ENCODE peak calls at places on chromosome 6, in five cellular contexts. One of them, this sample, is unnamed.

GRCh38 chr6:89842228-89842627 is 12.5 kb downstream of the CASP8AP2 start:
- DNase-seq in HS-5: no peak
- DNase-seq in fibroblast of the aortic adventitia: no peak
- DNase-seq in NCI-H2171 treated with DMSO at 0.1 percent for 48 hours: no peak
- DNase-seq in pulmonary artery endothelial cell: no peak
- DNase-seq in this sample: no peak

GRCh38 chr6:16729183-16729696 is 32.0 kb downstream of the ATXN1 start:
- DNase-seq in HS-5: no peak
- DNase-seq in fibroblast of the aortic adventitia: peak
- DNase-seq in NCI-H2171 treated with DMSO at 0.1 percent for 48 hours: no peak
- DNase-seq in pulmonary artery endothelial cell: no peak
- DNase-seq in this sample: no peak

GRCh38 chr6:2450546-2450945 is 205.1 kb upstream of the GMDS start:
- DNase-seq in HS-5: no peak
- DNase-seq in fibroblast of the aortic adventitia: no peak
- DNase-seq in NCI-H2171 treated with DMSO at 0.1 percent for 48 hours: peak
- DNase-seq in pulmonary artery endothelial cell: no peak
- DNase-seq in this sample: peak

GRCh38 chr6:38283734-38284362 is 355.9 kb downstream of the BTBD9 start:
- DNase-seq in HS-5: peak
- DNase-seq in fibroblast of the aortic adventitia: no peak
- DNase-seq in NCI-H2171 treated with DMSO at 0.1 percent for 48 hours: no peak
- DNase-seq in pulmonary artery endothelial cell: peak
- DNase-seq in this sample: no peak

GRCh38 chr6:144315981-144316865 is 31.1 kb downstream of the UTRN start:
- DNase-seq in HS-5: no peak
- DNase-seq in fibroblast of the aortic adventitia: no peak
- DNase-seq in NCI-H2171 treated with DMSO at 0.1 percent for 48 hours: no peak
- DNase-seq in pulmonary artery endothelial cell: no peak
- DNase-seq in this sample: no peak

GRCh38 chr6:11700118-11700718 is 78.4 kb downstream of the ADTRP start:
- DNase-seq in HS-5: no peak
- DNase-seq in fibroblast of the aortic adventitia: peak
- DNase-seq in NCI-H2171 treated with DMSO at 0.1 percent for 48 hours: peak
- DNase-seq in pulmonary artery endothelial cell: no peak
- DNase-seq in this sample: peak

GRCh38 chr6:25050356-25050755 is 114.6 kb upstream of the RIPOR2 start:
- DNase-seq in HS-5: no peak
- DNase-seq in fibroblast of the aortic adventitia: peak
- DNase-seq in NCI-H2171 treated with DMSO at 0.1 percent for 48 hours: peak
- DNase-seq in pulmonary artery endothelial cell: peak
- DNase-seq in this sample: no peak

GRCh38 chr6:112360498-112360897 is 13.4 kb downstream of the RFPL4B start:
- DNase-seq in HS-5: no peak
- DNase-seq in fibroblast of the aortic adventitia: no peak
- DNase-seq in NCI-H2171 treated with DMSO at 0.1 percent for 48 hours: no peak
- DNase-seq in pulmonary artery endothelial cell: peak
- DNase-seq in this sample: no peak

GRCh38 chr6:80341330-80341729 is 234.9 kb downstream of the BCKDHB start:
- DNase-seq in HS-5: no peak
- DNase-seq in fibroblast of the aortic adventitia: peak
- DNase-seq in NCI-H2171 treated with DMSO at 0.1 percent for 48 hours: peak
- DNase-seq in pulmonary artery endothelial cell: no peak
- DNase-seq in this sample: no peak

GRCh38 chr6:13398421-13398994 is 70.2 kb upstream of the TBC1D7 start:
- DNase-seq in HS-5: no peak
- DNase-seq in fibroblast of the aortic adventitia: no peak
- DNase-seq in NCI-H2171 treated with DMSO at 0.1 percent for 48 hours: no peak
- DNase-seq in pulmonary artery endothelial cell: no peak
- DNase-seq in this sample: peak

GRCh38 chr6:36853325-36853724 is 14.1 kb upstream of the CPNE5 start:
- DNase-seq in HS-5: peak
- DNase-seq in fibroblast of the aortic adventitia: peak
- DNase-seq in NCI-H2171 treated with DMSO at 0.1 percent for 48 hours: no peak
- DNase-seq in pulmonary artery endothelial cell: peak
- DNase-seq in this sample: peak

GRCh38 chr6:28134015-28134414 is 7.7 kb upstream of the ZKSCAN8 start:
- DNase-seq in HS-5: no peak
- DNase-seq in fibroblast of the aortic adventitia: peak
- DNase-seq in NCI-H2171 treated with DMSO at 0.1 percent for 48 hours: peak
- DNase-seq in pulmonary artery endothelial cell: no peak
- DNase-seq in this sample: peak